ENCODE peak calls at places on chromosomes 1 and 21, in eight cellular contexts. One of them, this sample, is unnamed.

GRCh38 chr1:221099747-221100146 is 220.5 kb downstream of the HLX start:
- DNase-seq in heart left ventricle: no peak
- DNase-seq in endothelial cell of umbilical vein: no peak
- DNase-seq in adrenal gland: no peak
- DNase-seq in body of pancreas: no peak
- DNase-seq in stomach: no peak
- DNase-seq in spleen: no peak
- DNase-seq in K562: no peak
- DNase-seq in this sample: no peak

GRCh38 chr1:89622895-89623294 is 10.0 kb upstream of the LRRC8C start:
- DNase-seq in endothelial cell of umbilical vein: no peak
- DNase-seq in spleen: no peak
- DNase-seq in body of pancreas: no peak
- DNase-seq in adrenal gland: no peak
- DNase-seq in K562: peak
- DNase-seq in heart left ventricle: no peak
- DNase-seq in stomach: no peak
- DNase-seq in this sample: no peak

GRCh38 chr1:193951989-193952388 is 765.6 kb upstream of the B3GALT2 start:
- DNase-seq in stomach: no peak
- DNase-seq in endothelial cell of umbilical vein: no peak
- DNase-seq in heart left ventricle: no peak
- DNase-seq in spleen: no peak
- DNase-seq in body of pancreas: no peak
- DNase-seq in adrenal gland: no peak
- DNase-seq in K562: no peak
- DNase-seq in this sample: no peak

GRCh38 chr1:211741799-211742198 is 66.4 kb upstream of the NEK2 start:
- DNase-seq in heart left ventricle: no peak
- DNase-seq in adrenal gland: no peak
- DNase-seq in endothelial cell of umbilical vein: no peak
- DNase-seq in spleen: no peak
- DNase-seq in body of pancreas: no peak
- DNase-seq in K562: no peak
- DNase-seq in stomach: no peak
- DNase-seq in this sample: no peak

GRCh38 chr1:54310439-54311328 is 95.5 kb downstream of the SSBP3 start:
- DNase-seq in heart left ventricle: peak
- DNase-seq in spleen: no peak
- DNase-seq in body of pancreas: peak
- DNase-seq in K562: peak
- DNase-seq in stomach: peak
- DNase-seq in endothelial cell of umbilical vein: peak
- DNase-seq in adrenal gland: peak
- DNase-seq in this sample: no peak

GRCh38 chr1:228487336-228488106 is at the start of gene RNF187:
- DNase-seq in stomach: peak
- DNase-seq in K562: peak
- DNase-seq in spleen: peak
- DNase-seq in adrenal gland: peak
- DNase-seq in endothelial cell of umbilical vein: no peak
- DNase-seq in heart left ventricle: peak
- DNase-seq in body of pancreas: peak
- DNase-seq in this sample: peak

GRCh38 chr1:203491664-203492485 is 2.1 kb upstream of the OPTC start:
- DNase-seq in endothelial cell of umbilical vein: no peak
- DNase-seq in heart left ventricle: no peak
- DNase-seq in spleen: no peak
- DNase-seq in stomach: no peak
- DNase-seq in body of pancreas: no peak
- DNase-seq in adrenal gland: no peak
- DNase-seq in K562: no peak
- DNase-seq in this sample: no peak

GRCh38 chr1:201510734-201511133 is 3.8 kb upstream of the CSRP1 start:
- DNase-seq in spleen: no peak
- DNase-seq in endothelial cell of umbilical vein: no peak
- DNase-seq in heart left ventricle: no peak
- DNase-seq in adrenal gland: no peak
- DNase-seq in stomach: no peak
- DNase-seq in body of pancreas: no peak
- DNase-seq in K562: no peak
- DNase-seq in this sample: no peak

GRCh38 chr1:26059906-26060305 is 7.5 kb downstream of the TRIM63 start:
- DNase-seq in K562: peak
- DNase-seq in heart left ventricle: no peak
- DNase-seq in endothelial cell of umbilical vein: no peak
- DNase-seq in body of pancreas: no peak
- DNase-seq in stomach: no peak
- DNase-seq in adrenal gland: no peak
- DNase-seq in spleen: no peak
- DNase-seq in this sample: no peak

GRCh38 chr1:205961405-205961804 is 18.1 kb upstream of the SLC26A9 start:
- DNase-seq in endothelial cell of umbilical vein: peak
- DNase-seq in adrenal gland: no peak
- DNase-seq in spleen: no peak
- DNase-seq in body of pancreas: peak
- DNase-seq in K562: no peak
- DNase-seq in heart left ventricle: peak
- DNase-seq in stomach: no peak
- DNase-seq in this sample: no peak

GRCh38 chr21:45542667-45543370 is 579 bp upstream of the SLC19A1 start:
- DNase-seq in adrenal gland: peak
- DNase-seq in stomach: peak
- DNase-seq in K562: no peak
- DNase-seq in heart left ventricle: peak
- DNase-seq in spleen: peak
- DNase-seq in body of pancreas: peak
- DNase-seq in endothelial cell of umbilical vein: no peak
- DNase-seq in this sample: peak

GRCh38 chr21:26626187-26626586 is 53.1 kb upstream of the CYYR1 start:
- DNase-seq in spleen: no peak
- DNase-seq in heart left ventricle: no peak
- DNase-seq in stomach: no peak
- DNase-seq in K562: no peak
- DNase-seq in adrenal gland: no peak
- DNase-seq in body of pancreas: no peak
- DNase-seq in endothelial cell of umbilical vein: no peak
- DNase-seq in this sample: no peak

DNA sequence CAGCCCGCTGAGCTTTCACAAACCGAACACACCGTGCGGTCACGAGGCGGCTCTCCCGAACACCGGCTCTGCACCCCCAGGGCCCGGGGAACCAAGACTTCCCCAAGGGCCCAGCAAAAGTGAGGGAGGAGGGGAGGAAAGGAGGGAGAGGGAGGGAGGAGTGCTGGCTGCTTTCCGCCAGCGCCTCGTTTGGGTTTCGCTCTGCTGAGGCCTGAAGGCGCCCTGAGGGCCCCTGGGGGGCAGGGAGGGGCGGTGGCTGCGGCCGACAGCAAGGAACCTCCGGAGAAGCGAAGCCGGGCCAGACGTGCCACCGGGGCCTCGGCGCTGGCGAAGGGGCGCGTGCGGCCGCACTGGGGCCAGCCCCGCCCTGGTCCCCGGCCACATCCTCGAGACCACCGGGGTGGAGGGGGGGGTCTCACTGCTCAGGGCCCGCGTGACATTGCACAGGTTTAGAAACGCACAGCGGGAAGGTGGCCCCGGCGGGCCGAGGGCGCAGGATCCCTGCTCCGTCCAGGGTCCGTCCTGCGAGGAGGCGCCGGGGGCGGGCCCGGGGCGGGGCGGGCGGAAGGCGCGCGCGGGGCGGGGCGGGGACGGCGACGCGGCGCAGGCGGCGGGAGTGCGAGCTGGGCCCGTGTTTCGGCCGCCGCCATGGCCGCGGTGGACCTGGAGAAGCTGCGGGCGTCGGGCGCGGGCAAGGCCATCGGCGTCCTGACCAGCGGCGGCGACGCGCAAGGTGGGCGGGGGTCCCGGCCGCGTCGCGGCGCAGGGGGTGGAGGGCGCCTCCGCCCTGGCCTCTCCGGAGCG is at the start of gene PFKL:
- DNase-seq in spleen: peak
- DNase-seq in stomach: peak
- DNase-seq in heart left ventricle: peak
- DNase-seq in endothelial cell of umbilical vein: peak
- DNase-seq in K562: peak
- DNase-seq in body of pancreas: peak
- DNase-seq in adrenal gland: peak
- DNase-seq in this sample: peak
- TF ChIP-seq CTCF in spleen: peak
- TF ChIP-seq CTCF in stomach: no peak
- TF ChIP-seq CTCF in heart left ventricle: no peak
- TF ChIP-seq CTCF in endothelial cell of umbilical vein: no peak
- TF ChIP-seq CTCF in K562: no peak
- TF ChIP-seq CTCF in body of pancreas: no peak
- TF ChIP-seq CTCF in adrenal gland: no peak
- TF ChIP-seq CTCF in this sample: no peak

GRCh38 chr1:204516180-204516879 is at the start of gene MDM4:
- DNase-seq in stomach: peak
- DNase-seq in heart left ventricle: peak
- DNase-seq in endothelial cell of umbilical vein: peak
- DNase-seq in K562: peak
- DNase-seq in spleen: peak
- DNase-seq in body of pancreas: peak
- DNase-seq in adrenal gland: peak
- DNase-seq in this sample: peak
- TF ChIP-seq POLR2A in stomach: no peak
- TF ChIP-seq POLR2A in heart left ventricle: no peak
- TF ChIP-seq POLR2A in endothelial cell of umbilical vein: peak
- TF ChIP-seq POLR2A in K562: peak
- TF ChIP-seq POLR2A in spleen: peak
- TF ChIP-seq POLR2A in body of pancreas: peak
- TF ChIP-seq POLR2A in adrenal gland: peak
- TF ChIP-seq POLR2A in this sample: peak

GRCh38 chr1:157490337-157491165 is 61.8 kb downstream of the FCRL5 start:
- DNase-seq in body of pancreas: peak
- DNase-seq in stomach: peak
- DNase-seq in spleen: peak
- DNase-seq in K562: peak
- DNase-seq in heart left ventricle: peak
- DNase-seq in adrenal gland: peak
- DNase-seq in endothelial cell of umbilical vein: peak
- DNase-seq in this sample: peak
- TF ChIP-seq CTCF in body of pancreas: peak
- TF ChIP-seq CTCF in stomach: peak
- TF ChIP-seq CTCF in spleen: peak
- TF ChIP-seq CTCF in K562: peak
- TF ChIP-seq CTCF in heart left ventricle: peak
- TF ChIP-seq CTCF in adrenal gland: peak
- TF ChIP-seq CTCF in endothelial cell of umbilical vein: peak
- TF ChIP-seq CTCF in this sample: no peak

GRCh38 chr1:58968360-58968952 is 184.6 kb upstream of the JUN start:
- DNase-seq in adrenal gland: peak
- DNase-seq in K562: peak
- DNase-seq in endothelial cell of umbilical vein: peak
- DNase-seq in spleen: peak
- DNase-seq in stomach: peak
- DNase-seq in heart left ventricle: peak
- DNase-seq in body of pancreas: peak
- DNase-seq in this sample: peak
- TF ChIP-seq POLR2A in adrenal gland: no peak
- TF ChIP-seq POLR2A in K562: no peak
- TF ChIP-seq POLR2A in endothelial cell of umbilical vein: no peak
- TF ChIP-seq POLR2A in spleen: no peak
- TF ChIP-seq POLR2A in stomach: no peak
- TF ChIP-seq POLR2A in heart left ventricle: no peak
- TF ChIP-seq POLR2A in body of pancreas: no peak
- TF ChIP-seq POLR2A in this sample: no peak

GRCh38 chr1:217911908-217912307 is 280.8 kb downstream of the SPATA17 start:
- DNase-seq in K562: no peak
- DNase-seq in heart left ventricle: no peak
- DNase-seq in adrenal gland: no peak
- DNase-seq in body of pancreas: no peak
- DNase-seq in stomach: no peak
- DNase-seq in spleen: no peak
- DNase-seq in endothelial cell of umbilical vein: no peak
- DNase-seq in this sample: no peak
- TF ChIP-seq CTCF in K562: no peak
- TF ChIP-seq CTCF in heart left ventricle: no peak
- TF ChIP-seq CTCF in adrenal gland: no peak
- TF ChIP-seq CTCF in body of pancreas: no peak
- TF ChIP-seq CTCF in stomach: no peak
- TF ChIP-seq CTCF in spleen: no peak
- TF ChIP-seq CTCF in endothelial cell of umbilical vein: no peak
- TF ChIP-seq CTCF in this sample: no peak

GRCh38 chr1:999797-1000356 is at the start of gene HES4:
- DNase-seq in body of pancreas: peak
- DNase-seq in stomach: peak
- DNase-seq in endothelial cell of umbilical vein: peak
- DNase-seq in K562: peak
- DNase-seq in spleen: peak
- DNase-seq in heart left ventricle: peak
- DNase-seq in adrenal gland: peak
- DNase-seq in this sample: peak
- TF ChIP-seq POLR2A in body of pancreas: peak
- TF ChIP-seq POLR2A in stomach: no peak
- TF ChIP-seq POLR2A in endothelial cell of umbilical vein: peak
- TF ChIP-seq POLR2A in K562: no peak
- TF ChIP-seq POLR2A in spleen: no peak
- TF ChIP-seq POLR2A in heart left ventricle: peak
- TF ChIP-seq POLR2A in adrenal gland: peak
- TF ChIP-seq POLR2A in this sample: no peak

This sample was measured in lower leg skin.